ENCODE peak calls at places on chromosomes 1 and 21, in four cellular contexts. One of them, this sample, is unnamed.
A peak's percentile ranks its signal among the peaks of the same experiment; 100 is the strongest.

GRCh38 chr21:45467221-45467779 is 62.3 kb downstream of the COL18A1 start:
- DNase-seq in activated CD4-positive, alpha-beta T cell treated with anti-CD3 and anti-CD28 coated beads, Interleukin-2, amount 50 U/mL, for 1 hour: no peak
- DNase-seq in T-helper 2 cell: no peak
- DNase-seq in IMR-90: no peak
- DNase-seq in this sample: peak; percentile 78

GRCh38 chr1:152756872-152757271 is 953 bp upstream of the KPRP start:
- DNase-seq in activated CD4-positive, alpha-beta T cell treated with anti-CD3 and anti-CD28 coated beads, Interleukin-2, amount 50 U/mL, for 1 hour: no peak
- DNase-seq in IMR-90: no peak
- DNase-seq in T-helper 2 cell: no peak
- DNase-seq in this sample: no peak

GRCh38 chr1:236114076-236114747 is 28.1 kb upstream of the GPR137B start:
- DNase-seq in T-helper 2 cell: no peak
- DNase-seq in IMR-90: no peak
- DNase-seq in activated CD4-positive, alpha-beta T cell treated with anti-CD3 and anti-CD28 coated beads, Interleukin-2, amount 50 U/mL, for 1 hour: no peak
- DNase-seq in this sample: no peak

GRCh38 chr1:203666621-203667020 is 40.0 kb downstream of the ATP2B4 start:
- DNase-seq in activated CD4-positive, alpha-beta T cell treated with anti-CD3 and anti-CD28 coated beads, Interleukin-2, amount 50 U/mL, for 1 hour: no peak
- DNase-seq in IMR-90: no peak
- DNase-seq in T-helper 2 cell: no peak
- DNase-seq in this sample: no peak

GRCh38 chr1:100415217-100415778 is 63.0 kb downstream of the CDC14A start:
- DNase-seq in activated CD4-positive, alpha-beta T cell treated with anti-CD3 and anti-CD28 coated beads, Interleukin-2, amount 50 U/mL, for 1 hour: no peak
- DNase-seq in T-helper 2 cell: no peak
- DNase-seq in IMR-90: no peak
- DNase-seq in this sample: no peak

GRCh38 chr21:45413922-45414321 is 9.0 kb downstream of the COL18A1 start:
- DNase-seq in IMR-90: no peak
- DNase-seq in T-helper 2 cell: no peak
- DNase-seq in activated CD4-positive, alpha-beta T cell treated with anti-CD3 and anti-CD28 coated beads, Interleukin-2, amount 50 U/mL, for 1 hour: no peak
- DNase-seq in this sample: peak; percentile 59

GRCh38 chr1:226121587-226122400 is 59.3 kb downstream of the H3-3A start:
- DNase-seq in IMR-90: peak; percentile 26
- DNase-seq in activated CD4-positive, alpha-beta T cell treated with anti-CD3 and anti-CD28 coated beads, Interleukin-2, amount 50 U/mL, for 1 hour: peak; percentile 69
- DNase-seq in T-helper 2 cell: peak; percentile 68
- DNase-seq in this sample: peak; percentile 88

GRCh38 chr1:240465531-240465940 is 146.4 kb downstream of the GREM2 start:
- DNase-seq in activated CD4-positive, alpha-beta T cell treated with anti-CD3 and anti-CD28 coated beads, Interleukin-2, amount 50 U/mL, for 1 hour: no peak
- DNase-seq in T-helper 2 cell: no peak
- DNase-seq in IMR-90: peak; percentile 54
- DNase-seq in this sample: no peak

GRCh38 chr1:207995576-207995975 is 84.7 kb upstream of the CD34 start:
- DNase-seq in T-helper 2 cell: no peak
- DNase-seq in IMR-90: no peak
- DNase-seq in activated CD4-positive, alpha-beta T cell treated with anti-CD3 and anti-CD28 coated beads, Interleukin-2, amount 50 U/mL, for 1 hour: no peak
- DNase-seq in this sample: no peak

GRCh38 chr21:29237110-29238051 is 61.3 kb upstream of the BACH1 start:
- DNase-seq in IMR-90: no peak
- DNase-seq in T-helper 2 cell: no peak
- DNase-seq in activated CD4-positive, alpha-beta T cell treated with anti-CD3 and anti-CD28 coated beads, Interleukin-2, amount 50 U/mL, for 1 hour: no peak
- DNase-seq in this sample: no peak

GRCh38 chr1:80358141-80358540 is 1351.6 kb upstream of the ADGRL4 start:
- DNase-seq in T-helper 2 cell: no peak
- DNase-seq in activated CD4-positive, alpha-beta T cell treated with anti-CD3 and anti-CD28 coated beads, Interleukin-2, amount 50 U/mL, for 1 hour: no peak
- DNase-seq in IMR-90: peak; percentile 31
- DNase-seq in this sample: no peak

GRCh38 chr1:9903801-9904527 is 6.1 kb downstream of the CTNNBIP1 start:
- DNase-seq in activated CD4-positive, alpha-beta T cell treated with anti-CD3 and anti-CD28 coated beads, Interleukin-2, amount 50 U/mL, for 1 hour: no peak
- DNase-seq in T-helper 2 cell: no peak
- DNase-seq in IMR-90: no peak
- DNase-seq in this sample: peak; percentile 66

GRCh38 chr1:87331319-87332269 is 2.9 kb downstream of the LMO4 start:
- DNase-seq in activated CD4-positive, alpha-beta T cell treated with anti-CD3 and anti-CD28 coated beads, Interleukin-2, amount 50 U/mL, for 1 hour: peak; percentile 69
- DNase-seq in T-helper 2 cell: peak; percentile 57
- DNase-seq in IMR-90: peak; percentile 60
- DNase-seq in this sample: peak; percentile 92

GRCh38 chr1:226255380-226255779 is 31.9 kb downstream of the MIXL1 start:
- DNase-seq in T-helper 2 cell: no peak
- DNase-seq in activated CD4-positive, alpha-beta T cell treated with anti-CD3 and anti-CD28 coated beads, Interleukin-2, amount 50 U/mL, for 1 hour: no peak
- DNase-seq in IMR-90: peak; percentile 23
- DNase-seq in this sample: no peak

GRCh38 chr1:165403835-165404482 is 41.0 kb downstream of the RXRG start:
- DNase-seq in IMR-90: no peak
- DNase-seq in T-helper 2 cell: no peak
- DNase-seq in activated CD4-positive, alpha-beta T cell treated with anti-CD3 and anti-CD28 coated beads, Interleukin-2, amount 50 U/mL, for 1 hour: peak; percentile 19
- DNase-seq in this sample: no peak

GRCh38 chr1:12527564-12527963 is 90.4 kb downstream of the DHRS3 start:
- DNase-seq in activated CD4-positive, alpha-beta T cell treated with anti-CD3 and anti-CD28 coated beads, Interleukin-2, amount 50 U/mL, for 1 hour: no peak
- DNase-seq in T-helper 2 cell: no peak
- DNase-seq in IMR-90: no peak
- DNase-seq in this sample: peak; percentile 67

GRCh38 chr1:80594013-80594412 is 1206.7 kb upstream of the ADGRL2 start:
- DNase-seq in T-helper 2 cell: no peak
- DNase-seq in IMR-90: no peak
- DNase-seq in activated CD4-positive, alpha-beta T cell treated with anti-CD3 and anti-CD28 coated beads, Interleukin-2, amount 50 U/mL, for 1 hour: no peak
- DNase-seq in this sample: no peak

This sample was measured in posterior vena cava.